ENCODE peak calls at places on chromosomes 5 and 9, in four cellular contexts. One of them, this sample, is unnamed.

GRCh38 chr5:173753307-173754168 is 134.6 kb upstream of the CPEB4 start:
- DNase-seq in K562: peak; percentile 31
- DNase-seq in WTC11: peak; percentile 73
- DNase-seq in H1: peak; percentile 25
- DNase-seq in this sample: peak; percentile 67

GRCh38 chr5:150081541-150082283 is 4.6 kb downstream of the CSF1R start:
- DNase-seq in H1: no peak
- DNase-seq in WTC11: no peak
- DNase-seq in K562: no peak
- DNase-seq in this sample: no peak

GRCh38 chr9:96556701-96557461 is 62.8 kb downstream of the CDC14B start:
- DNase-seq in K562: no peak
- DNase-seq in WTC11: no peak
- DNase-seq in H1: no peak
- DNase-seq in this sample: no peak

GRCh38 chr9:90925581-90926257 is 124.1 kb downstream of the SYK start:
- DNase-seq in H1: no peak
- DNase-seq in K562: no peak
- DNase-seq in WTC11: no peak
- DNase-seq in this sample: no peak

GRCh38 chr5:150503977-150504620 is 3.8 kb upstream of the NDST1 start:
- DNase-seq in WTC11: no peak
- DNase-seq in H1: no peak
- DNase-seq in K562: no peak
- DNase-seq in this sample: peak; percentile 83

GRCh38 chr9:127961166-127961490 is 19.7 kb downstream of the EEIG1 start:
- DNase-seq in WTC11: no peak
- DNase-seq in H1: no peak
- DNase-seq in K562: no peak
- DNase-seq in this sample: no peak

GRCh38 chr5:95954716-95955115 is 6.9 kb downstream of the ELL2 start:
- DNase-seq in K562: no peak
- DNase-seq in H1: no peak
- DNase-seq in WTC11: no peak
- DNase-seq in this sample: no peak

GRCh38 chr5:81750308-81751008 is 439 bp downstream of the SSBP2 start:
- DNase-seq in K562: peak; percentile 50
- DNase-seq in WTC11: no peak
- DNase-seq in H1: no peak
- DNase-seq in this sample: peak; percentile 76

GRCh38 chr5:62980884-62981283 is 402.3 kb downstream of the LRRC70 start:
- DNase-seq in WTC11: no peak
- DNase-seq in K562: no peak
- DNase-seq in H1: no peak
- DNase-seq in this sample: no peak

GRCh38 chr9:93058357-93059096 is at the start of gene SUSD3:
- DNase-seq in WTC11: peak; percentile 89
- DNase-seq in K562: peak; percentile 98
- DNase-seq in H1: peak; percentile 53
- DNase-seq in this sample: peak; percentile 97

GRCh38 chr9:127966416-127967150 is 14.2 kb downstream of the EEIG1 start:
- DNase-seq in H1: no peak
- DNase-seq in K562: no peak
- DNase-seq in WTC11: no peak
- DNase-seq in this sample: peak; percentile 57

GRCh38 chr9:77841739-77842386 is 189.7 kb downstream of the GNAQ start:
- DNase-seq in H1: no peak
- DNase-seq in WTC11: no peak
- DNase-seq in K562: no peak
- DNase-seq in this sample: no peak

GRCh38 chr9:114889802-114890224 is 40.6 kb downstream of the TNFSF8 start:
- DNase-seq in H1: no peak
- DNase-seq in K562: no peak
- DNase-seq in WTC11: no peak
- DNase-seq in this sample: no peak

GRCh38 chr9:108142504-108143201 is 653.1 kb upstream of the KLF4 start:
- DNase-seq in WTC11: peak; percentile 17
- DNase-seq in K562: no peak
- DNase-seq in H1: no peak
- DNase-seq in this sample: no peak

GRCh38 chr9:21825637-21826036 is 23.2 kb downstream of the MTAP start:
- DNase-seq in H1: no peak
- DNase-seq in WTC11: no peak
- DNase-seq in K562: no peak
- DNase-seq in this sample: no peak

GRCh38 chr5:64347308-64347707 is 158.5 kb upstream of the RGS7BP start:
- DNase-seq in K562: no peak
- DNase-seq in WTC11: no peak
- DNase-seq in H1: no peak
- DNase-seq in this sample: no peak

GRCh38 chr5:11234501-11234911 is 473.5 kb upstream of the DAP start:
- DNase-seq in WTC11: no peak
- DNase-seq in H1: no peak
- DNase-seq in K562: no peak
- DNase-seq in this sample: no peak

GRCh38 chr5:97096096-97096648 is 46.2 kb downstream of the LIX1 start:
- DNase-seq in H1: no peak
- DNase-seq in K562: no peak
- DNase-seq in WTC11: no peak
- DNase-seq in this sample: no peak
- TF ChIP-seq TEAD4 in H1: no peak
- TF ChIP-seq TEAD4 in K562: no peak
- TF ChIP-seq TEAD4 in WTC11: no peak
- TF ChIP-seq TEAD4 in this sample: no peak

DNA sequence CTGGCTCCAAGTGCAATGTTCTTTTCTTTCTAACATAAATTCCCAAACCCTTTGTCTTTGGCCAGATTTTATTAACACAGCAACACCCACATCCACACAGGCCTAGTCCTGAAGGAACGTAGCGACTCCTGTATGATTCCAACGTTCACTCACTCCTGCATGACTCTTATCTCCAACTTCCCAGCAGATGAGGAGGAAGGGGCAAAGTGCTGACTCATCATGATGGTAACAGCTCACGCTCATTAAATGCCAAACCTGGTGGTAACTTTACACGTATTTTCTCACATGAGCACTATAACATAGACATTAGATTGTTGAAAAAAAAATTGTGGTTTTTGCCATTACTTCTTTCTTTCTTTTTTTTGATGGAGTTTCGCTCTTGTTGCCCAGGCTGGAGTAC is 1349.5 kb downstream of the EFNA5 start:
- DNase-seq in H1: no peak
- DNase-seq in K562: no peak
- DNase-seq in WTC11: no peak
- DNase-seq in this sample: no peak
- TF ChIP-seq TEAD4 in H1: no peak
- TF ChIP-seq TEAD4 in K562: no peak
- TF ChIP-seq TEAD4 in WTC11: no peak
- TF ChIP-seq TEAD4 in this sample: no peak

GRCh38 chr9:98255064-98255577 is 328 bp downstream of the TBC1D2 start:
- DNase-seq in H1: no peak
- DNase-seq in K562: no peak
- DNase-seq in WTC11: no peak
- DNase-seq in this sample: no peak
- TF ChIP-seq TEAD4 in H1: no peak
- TF ChIP-seq TEAD4 in K562: no peak
- TF ChIP-seq TEAD4 in WTC11: no peak
- TF ChIP-seq TEAD4 in this sample: no peak

DNA sequence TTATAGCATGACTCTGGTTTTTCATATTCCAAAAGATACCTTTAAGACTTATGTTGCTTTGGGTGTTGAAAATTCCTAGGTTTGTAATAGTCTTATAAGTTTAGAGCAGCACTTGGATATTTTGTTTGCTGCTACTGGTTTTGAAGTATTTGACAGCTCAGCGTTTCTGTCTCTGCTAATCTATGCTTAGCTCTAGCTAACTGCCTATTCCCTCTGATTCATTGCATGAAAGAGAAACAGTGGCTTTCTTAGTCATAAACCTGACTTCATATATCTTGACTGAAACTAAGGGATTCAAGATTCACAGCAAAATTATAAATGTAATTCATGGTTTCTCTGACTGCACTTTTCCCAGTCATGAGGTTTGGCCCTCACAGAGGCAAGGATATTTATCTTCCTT is 35.6 kb upstream of the ANXA1 start:
- DNase-seq in WTC11: no peak
- DNase-seq in K562: no peak
- DNase-seq in H1: no peak
- DNase-seq in this sample: no peak
- TF ChIP-seq TEAD4 in WTC11: no peak
- TF ChIP-seq TEAD4 in K562: no peak
- TF ChIP-seq TEAD4 in H1: no peak
- TF ChIP-seq TEAD4 in this sample: peak; percentile 19